ENCODE peak calls at places on chromosomes 12 and 14, in six cellular contexts. One of them, this sample, is unnamed.

GRCh38 chr12:65615091-65615490 is 209.2 kb upstream of the HMGA2 start:
- DNase-seq in brain microvascular endothelial cell: peak
- DNase-seq in neural crest cell: no peak
- DNase-seq in posterior cingulate gyrus: no peak
- DNase-seq in activated naive CD4-positive, alpha-beta T cell: no peak
- DNase-seq in NCI-H2029: no peak
- DNase-seq in this sample: no peak

GRCh38 chr12:42568952-42569916 is 20.3 kb downstream of the PRICKLE1 start:
- DNase-seq in activated naive CD4-positive, alpha-beta T cell: no peak
- DNase-seq in brain microvascular endothelial cell: peak
- DNase-seq in neural crest cell: no peak
- DNase-seq in NCI-H2029: no peak
- DNase-seq in posterior cingulate gyrus: no peak
- DNase-seq in this sample: no peak

GRCh38 chr12:107449891-107450290 is 235.7 kb upstream of the PWP1 start:
- DNase-seq in brain microvascular endothelial cell: peak
- DNase-seq in posterior cingulate gyrus: no peak
- DNase-seq in NCI-H2029: no peak
- DNase-seq in activated naive CD4-positive, alpha-beta T cell: no peak
- DNase-seq in neural crest cell: no peak
- DNase-seq in this sample: no peak

GRCh38 chr14:33776871-33777270 is 174.0 kb downstream of the EGLN3 start:
- DNase-seq in brain microvascular endothelial cell: no peak
- DNase-seq in activated naive CD4-positive, alpha-beta T cell: no peak
- DNase-seq in NCI-H2029: no peak
- DNase-seq in neural crest cell: no peak
- DNase-seq in posterior cingulate gyrus: no peak
- DNase-seq in this sample: no peak

GRCh38 chr12:47022296-47022695 is 57.1 kb upstream of the PCED1B start:
- DNase-seq in activated naive CD4-positive, alpha-beta T cell: no peak
- DNase-seq in posterior cingulate gyrus: no peak
- DNase-seq in brain microvascular endothelial cell: peak
- DNase-seq in NCI-H2029: no peak
- DNase-seq in neural crest cell: no peak
- DNase-seq in this sample: peak

GRCh38 chr12:102876883-102877282 is 40.2 kb downstream of the PAH start:
- DNase-seq in brain microvascular endothelial cell: no peak
- DNase-seq in NCI-H2029: no peak
- DNase-seq in neural crest cell: no peak
- DNase-seq in activated naive CD4-positive, alpha-beta T cell: no peak
- DNase-seq in posterior cingulate gyrus: no peak
- DNase-seq in this sample: no peak

GRCh38 chr14:103518416-103519042 is 4.1 kb downstream of the CKB start:
- DNase-seq in neural crest cell: peak
- DNase-seq in posterior cingulate gyrus: peak
- DNase-seq in brain microvascular endothelial cell: no peak
- DNase-seq in NCI-H2029: peak
- DNase-seq in activated naive CD4-positive, alpha-beta T cell: no peak
- DNase-seq in this sample: no peak

GRCh38 chr14:35952584-35952983 is 126.4 kb downstream of the BRMS1L start:
- DNase-seq in neural crest cell: no peak
- DNase-seq in posterior cingulate gyrus: no peak
- DNase-seq in NCI-H2029: no peak
- DNase-seq in brain microvascular endothelial cell: no peak
- DNase-seq in activated naive CD4-positive, alpha-beta T cell: no peak
- DNase-seq in this sample: no peak

GRCh38 chr12:3777206-3777809 is 24.4 kb upstream of the CRACR2A start:
- DNase-seq in NCI-H2029: peak
- DNase-seq in activated naive CD4-positive, alpha-beta T cell: no peak
- DNase-seq in posterior cingulate gyrus: no peak
- DNase-seq in neural crest cell: no peak
- DNase-seq in brain microvascular endothelial cell: peak
- DNase-seq in this sample: no peak

GRCh38 chr12:116609236-116609635 is 50.1 kb downstream of the MAP1LC3B2 start:
- DNase-seq in activated naive CD4-positive, alpha-beta T cell: no peak
- DNase-seq in posterior cingulate gyrus: no peak
- DNase-seq in brain microvascular endothelial cell: no peak
- DNase-seq in neural crest cell: no peak
- DNase-seq in NCI-H2029: no peak
- DNase-seq in this sample: no peak

GRCh38 chr12:32051511-32052299 is 54.9 kb upstream of the BICD1 start:
- DNase-seq in NCI-H2029: no peak
- DNase-seq in neural crest cell: no peak
- DNase-seq in activated naive CD4-positive, alpha-beta T cell: no peak
- DNase-seq in posterior cingulate gyrus: no peak
- DNase-seq in brain microvascular endothelial cell: peak
- DNase-seq in this sample: peak

GRCh38 chr14:36556811-36557433 is 25.5 kb downstream of the NKX2-8 start:
- DNase-seq in brain microvascular endothelial cell: no peak
- DNase-seq in posterior cingulate gyrus: no peak
- DNase-seq in NCI-H2029: no peak
- DNase-seq in activated naive CD4-positive, alpha-beta T cell: no peak
- DNase-seq in neural crest cell: peak
- DNase-seq in this sample: no peak

GRCh38 chr12:6942331-6942665 is 1.3 kb upstream of the RNU7-1 start:
- DNase-seq in posterior cingulate gyrus: no peak
- DNase-seq in activated naive CD4-positive, alpha-beta T cell: no peak
- DNase-seq in neural crest cell: no peak
- DNase-seq in NCI-H2029: no peak
- DNase-seq in brain microvascular endothelial cell: no peak
- DNase-seq in this sample: no peak

GRCh38 chr14:99716850-99717681 is 33.0 kb downstream of the CYP46A1 start:
- DNase-seq in posterior cingulate gyrus: no peak
- DNase-seq in neural crest cell: no peak
- DNase-seq in NCI-H2029: no peak
- DNase-seq in brain microvascular endothelial cell: no peak
- DNase-seq in activated naive CD4-positive, alpha-beta T cell: no peak
- DNase-seq in this sample: no peak

GRCh38 chr14:57982802-57983201 is 116.9 kb upstream of the SLC35F4 start:
- DNase-seq in posterior cingulate gyrus: no peak
- DNase-seq in brain microvascular endothelial cell: no peak
- DNase-seq in NCI-H2029: peak
- DNase-seq in neural crest cell: no peak
- DNase-seq in activated naive CD4-positive, alpha-beta T cell: no peak
- DNase-seq in this sample: no peak

GRCh38 chr12:124625867-124626675 is 58.7 kb upstream of the NCOR2 start:
- DNase-seq in activated naive CD4-positive, alpha-beta T cell: no peak
- DNase-seq in posterior cingulate gyrus: no peak
- DNase-seq in brain microvascular endothelial cell: peak
- DNase-seq in NCI-H2029: no peak
- DNase-seq in neural crest cell: peak
- DNase-seq in this sample: no peak

GRCh38 chr12:118855858-118856257 is 125.5 kb upstream of the SRRM4 start:
- DNase-seq in posterior cingulate gyrus: no peak
- DNase-seq in brain microvascular endothelial cell: no peak
- DNase-seq in activated naive CD4-positive, alpha-beta T cell: no peak
- DNase-seq in neural crest cell: no peak
- DNase-seq in NCI-H2029: no peak
- DNase-seq in this sample: no peak